ENCODE peak calls at places on chromosomes 4 and X, in five cellular contexts. One of them, this sample, is unnamed.

GRCh38 chr4:1705732-1706131 is 6.4 kb downstream of the SLBP start:
- DNase-seq in stimulated activated CD4-positive, alpha-beta T cell treated with anti-CD3 and anti-CD28 coated beads, Interleukin-4, amount 100 ng/mL, for 1 hour: no peak
- DNase-seq in central memory CD8-positive, alpha-beta T cell: no peak
- DNase-seq in left cardiac atrium: no peak
- DNase-seq in stromal cell of bone marrow: no peak
- DNase-seq in this sample: no peak

GRCh38 chrX:123860506-123860840 is 620 bp downstream of the XIAP start:
- DNase-seq in stimulated activated CD4-positive, alpha-beta T cell treated with anti-CD3 and anti-CD28 coated beads, Interleukin-4, amount 100 ng/mL, for 1 hour: no peak
- DNase-seq in central memory CD8-positive, alpha-beta T cell: peak; percentile 9
- DNase-seq in left cardiac atrium: no peak
- DNase-seq in stromal cell of bone marrow: no peak
- DNase-seq in this sample: no peak

GRCh38 chrX:132909643-132910042 is 48.8 kb downstream of the HS6ST2 start:
- DNase-seq in stimulated activated CD4-positive, alpha-beta T cell treated with anti-CD3 and anti-CD28 coated beads, Interleukin-4, amount 100 ng/mL, for 1 hour: no peak
- DNase-seq in central memory CD8-positive, alpha-beta T cell: no peak
- DNase-seq in left cardiac atrium: no peak
- DNase-seq in stromal cell of bone marrow: no peak
- DNase-seq in this sample: no peak

GRCh38 chr4:151928112-151928511 is 167.3 kb upstream of the GATB start:
- DNase-seq in stimulated activated CD4-positive, alpha-beta T cell treated with anti-CD3 and anti-CD28 coated beads, Interleukin-4, amount 100 ng/mL, for 1 hour: no peak
- DNase-seq in central memory CD8-positive, alpha-beta T cell: no peak
- DNase-seq in left cardiac atrium: no peak
- DNase-seq in stromal cell of bone marrow: no peak
- DNase-seq in this sample: no peak

GRCh38 chr4:104751468-104751867 is 256.8 kb upstream of the CXXC4 start:
- DNase-seq in stimulated activated CD4-positive, alpha-beta T cell treated with anti-CD3 and anti-CD28 coated beads, Interleukin-4, amount 100 ng/mL, for 1 hour: no peak
- DNase-seq in central memory CD8-positive, alpha-beta T cell: no peak
- DNase-seq in left cardiac atrium: no peak
- DNase-seq in stromal cell of bone marrow: no peak
- DNase-seq in this sample: no peak

GRCh38 chr4:866761-867390 is 40.9 kb upstream of the CPLX1 start:
- DNase-seq in stimulated activated CD4-positive, alpha-beta T cell treated with anti-CD3 and anti-CD28 coated beads, Interleukin-4, amount 100 ng/mL, for 1 hour: no peak
- DNase-seq in central memory CD8-positive, alpha-beta T cell: no peak
- DNase-seq in left cardiac atrium: no peak
- DNase-seq in stromal cell of bone marrow: no peak
- DNase-seq in this sample: no peak

GRCh38 chr4:77232653-77233052 is 75.6 kb downstream of the CCNG2 start:
- DNase-seq in stimulated activated CD4-positive, alpha-beta T cell treated with anti-CD3 and anti-CD28 coated beads, Interleukin-4, amount 100 ng/mL, for 1 hour: no peak
- DNase-seq in central memory CD8-positive, alpha-beta T cell: no peak
- DNase-seq in left cardiac atrium: no peak
- DNase-seq in stromal cell of bone marrow: no peak
- DNase-seq in this sample: no peak

GRCh38 chr4:139814285-139815015 is 148.8 kb downstream of the MGST2 start:
- DNase-seq in stimulated activated CD4-positive, alpha-beta T cell treated with anti-CD3 and anti-CD28 coated beads, Interleukin-4, amount 100 ng/mL, for 1 hour: no peak
- DNase-seq in central memory CD8-positive, alpha-beta T cell: no peak
- DNase-seq in left cardiac atrium: peak; percentile 38
- DNase-seq in stromal cell of bone marrow: no peak
- DNase-seq in this sample: peak; percentile 15

GRCh38 chrX:68822641-68823410 is 6.0 kb upstream of the EFNB1 start:
- DNase-seq in stimulated activated CD4-positive, alpha-beta T cell treated with anti-CD3 and anti-CD28 coated beads, Interleukin-4, amount 100 ng/mL, for 1 hour: no peak
- DNase-seq in central memory CD8-positive, alpha-beta T cell: no peak
- DNase-seq in left cardiac atrium: peak; percentile 56
- DNase-seq in stromal cell of bone marrow: no peak
- DNase-seq in this sample: peak; percentile 54

GRCh38 chr4:25019501-25019900 is 11.2 kb downstream of the LGI2 start:
- DNase-seq in stimulated activated CD4-positive, alpha-beta T cell treated with anti-CD3 and anti-CD28 coated beads, Interleukin-4, amount 100 ng/mL, for 1 hour: no peak
- DNase-seq in central memory CD8-positive, alpha-beta T cell: no peak
- DNase-seq in left cardiac atrium: no peak
- DNase-seq in stromal cell of bone marrow: no peak
- DNase-seq in this sample: no peak

GRCh38 chrX:143642426-143642825 is 6.5 kb upstream of the SLITRK4 start:
- DNase-seq in stimulated activated CD4-positive, alpha-beta T cell treated with anti-CD3 and anti-CD28 coated beads, Interleukin-4, amount 100 ng/mL, for 1 hour: no peak
- DNase-seq in central memory CD8-positive, alpha-beta T cell: no peak
- DNase-seq in left cardiac atrium: no peak
- DNase-seq in stromal cell of bone marrow: no peak
- DNase-seq in this sample: no peak

GRCh38 chr4:104979083-104979760 is 167.5 kb upstream of the TET2 start:
- DNase-seq in stimulated activated CD4-positive, alpha-beta T cell treated with anti-CD3 and anti-CD28 coated beads, Interleukin-4, amount 100 ng/mL, for 1 hour: no peak
- DNase-seq in central memory CD8-positive, alpha-beta T cell: no peak
- DNase-seq in left cardiac atrium: no peak
- DNase-seq in stromal cell of bone marrow: no peak
- DNase-seq in this sample: no peak

GRCh38 chrX:11944486-11944885 is 186.4 kb downstream of the MSL3 start:
- DNase-seq in stimulated activated CD4-positive, alpha-beta T cell treated with anti-CD3 and anti-CD28 coated beads, Interleukin-4, amount 100 ng/mL, for 1 hour: no peak
- DNase-seq in central memory CD8-positive, alpha-beta T cell: no peak
- DNase-seq in left cardiac atrium: no peak
- DNase-seq in stromal cell of bone marrow: peak; percentile 18
- DNase-seq in this sample: peak; percentile 54

GRCh38 chr4:104879367-104879766 is 267.3 kb upstream of the TET2 start:
- DNase-seq in stimulated activated CD4-positive, alpha-beta T cell treated with anti-CD3 and anti-CD28 coated beads, Interleukin-4, amount 100 ng/mL, for 1 hour: no peak
- DNase-seq in central memory CD8-positive, alpha-beta T cell: no peak
- DNase-seq in left cardiac atrium: no peak
- DNase-seq in stromal cell of bone marrow: no peak
- DNase-seq in this sample: no peak

GRCh38 chrX:14672611-14673172 is 143.4 kb downstream of the GLRA2 start:
- DNase-seq in stimulated activated CD4-positive, alpha-beta T cell treated with anti-CD3 and anti-CD28 coated beads, Interleukin-4, amount 100 ng/mL, for 1 hour: no peak
- DNase-seq in central memory CD8-positive, alpha-beta T cell: no peak
- DNase-seq in left cardiac atrium: no peak
- DNase-seq in stromal cell of bone marrow: no peak
- DNase-seq in this sample: no peak

GRCh38 chr4:151785484-151786157 is 24.8 kb upstream of the GATB start:
- DNase-seq in stimulated activated CD4-positive, alpha-beta T cell treated with anti-CD3 and anti-CD28 coated beads, Interleukin-4, amount 100 ng/mL, for 1 hour: no peak
- DNase-seq in central memory CD8-positive, alpha-beta T cell: no peak
- DNase-seq in left cardiac atrium: no peak
- DNase-seq in stromal cell of bone marrow: no peak
- DNase-seq in this sample: no peak

GRCh38 chrX:153968754-153969124 is 2.9 kb downstream of the HCFC1 start:
- DNase-seq in stimulated activated CD4-positive, alpha-beta T cell treated with anti-CD3 and anti-CD28 coated beads, Interleukin-4, amount 100 ng/mL, for 1 hour: peak; percentile 48
- DNase-seq in central memory CD8-positive, alpha-beta T cell: no peak
- DNase-seq in left cardiac atrium: no peak
- DNase-seq in stromal cell of bone marrow: no peak
- DNase-seq in this sample: peak; percentile 9

GRCh38 chr4:156677136-156677535 is 294.5 kb downstream of the PDGFC start:
- DNase-seq in stimulated activated CD4-positive, alpha-beta T cell treated with anti-CD3 and anti-CD28 coated beads, Interleukin-4, amount 100 ng/mL, for 1 hour: no peak
- DNase-seq in central memory CD8-positive, alpha-beta T cell: no peak
- DNase-seq in left cardiac atrium: no peak
- DNase-seq in stromal cell of bone marrow: no peak
- DNase-seq in this sample: peak; percentile 57

GRCh38 chr4:145061325-145061920 is 36.6 kb downstream of the ANAPC10 start:
- DNase-seq in stimulated activated CD4-positive, alpha-beta T cell treated with anti-CD3 and anti-CD28 coated beads, Interleukin-4, amount 100 ng/mL, for 1 hour: no peak
- DNase-seq in central memory CD8-positive, alpha-beta T cell: no peak
- DNase-seq in left cardiac atrium: no peak
- DNase-seq in stromal cell of bone marrow: peak; percentile 21
- DNase-seq in this sample: peak; percentile 37

GRCh38 chrX:130575831-130576404 is 174.1 kb downstream of the RBMX2 start:
- DNase-seq in stimulated activated CD4-positive, alpha-beta T cell treated with anti-CD3 and anti-CD28 coated beads, Interleukin-4, amount 100 ng/mL, for 1 hour: peak; percentile 10
- DNase-seq in central memory CD8-positive, alpha-beta T cell: no peak
- DNase-seq in left cardiac atrium: peak; percentile 32
- DNase-seq in stromal cell of bone marrow: peak; percentile 13
- DNase-seq in this sample: peak; percentile 44